ENCODE peak calls at places on chromosomes 5 and 9, in seven cellular contexts. One of them, this sample, is unnamed.

GRCh38 chr5:32767948-32768427 is 56.9 kb downstream of the NPR3 start:
- DNase-seq in NB4: peak; percentile 15
- DNase-seq in nephron progenitor cell: no peak
- DNase-seq in fibroblast of pulmonary artery: peak; percentile 85
- DNase-seq in adrenal gland: peak; percentile 94
- DNase-seq in psoas muscle: peak; percentile 54
- DNase-seq in GM20000: no peak
- DNase-seq in this sample: no peak

GRCh38 chr9:2875218-2875977 is 31.5 kb upstream of the PUM3 start:
- DNase-seq in NB4: no peak
- DNase-seq in nephron progenitor cell: no peak
- DNase-seq in fibroblast of pulmonary artery: no peak
- DNase-seq in adrenal gland: no peak
- DNase-seq in psoas muscle: no peak
- DNase-seq in GM20000: no peak
- DNase-seq in this sample: no peak

GRCh38 chr5:56172225-56172624 is 60.9 kb downstream of the ANKRD55 start:
- DNase-seq in NB4: no peak
- DNase-seq in nephron progenitor cell: no peak
- DNase-seq in fibroblast of pulmonary artery: peak; percentile 82
- DNase-seq in adrenal gland: no peak
- DNase-seq in psoas muscle: no peak
- DNase-seq in GM20000: no peak
- DNase-seq in this sample: no peak

GRCh38 chr9:105994970-105995369 is 300.6 kb downstream of the TMEM38B start:
- DNase-seq in NB4: peak; percentile 39
- DNase-seq in nephron progenitor cell: no peak
- DNase-seq in fibroblast of pulmonary artery: no peak
- DNase-seq in adrenal gland: no peak
- DNase-seq in psoas muscle: no peak
- DNase-seq in GM20000: no peak
- DNase-seq in this sample: no peak

GRCh38 chr5:150779397-150780179 is 1.0 kb downstream of the SMIM3 start:
- DNase-seq in NB4: peak; percentile 81
- DNase-seq in nephron progenitor cell: no peak
- DNase-seq in fibroblast of pulmonary artery: no peak
- DNase-seq in adrenal gland: no peak
- DNase-seq in psoas muscle: no peak
- DNase-seq in GM20000: no peak
- DNase-seq in this sample: no peak

GRCh38 chr5:113447651-113448050 is 12.9 kb upstream of the TSSK1B start:
- DNase-seq in NB4: peak; percentile 10
- DNase-seq in nephron progenitor cell: no peak
- DNase-seq in fibroblast of pulmonary artery: peak; percentile 13
- DNase-seq in adrenal gland: no peak
- DNase-seq in psoas muscle: no peak
- DNase-seq in GM20000: no peak
- DNase-seq in this sample: no peak

GRCh38 chr9:76773051-76773450 is 8.8 kb downstream of the PCA3 start:
- DNase-seq in NB4: no peak
- DNase-seq in nephron progenitor cell: no peak
- DNase-seq in fibroblast of pulmonary artery: peak; percentile 26
- DNase-seq in adrenal gland: no peak
- DNase-seq in psoas muscle: no peak
- DNase-seq in GM20000: no peak
- DNase-seq in this sample: no peak

GRCh38 chr5:6449465-6450158 is 953 bp downstream of the UBE2QL1 start:
- DNase-seq in NB4: no peak
- DNase-seq in nephron progenitor cell: no peak
- DNase-seq in fibroblast of pulmonary artery: no peak
- DNase-seq in adrenal gland: no peak
- DNase-seq in psoas muscle: no peak
- DNase-seq in GM20000: no peak
- DNase-seq in this sample: no peak

GRCh38 chr5:66122379-66123034 is 21.6 kb upstream of the SREK1 start:
- DNase-seq in NB4: no peak
- DNase-seq in nephron progenitor cell: no peak
- DNase-seq in fibroblast of pulmonary artery: no peak
- DNase-seq in adrenal gland: no peak
- DNase-seq in psoas muscle: no peak
- DNase-seq in GM20000: no peak
- DNase-seq in this sample: no peak

GRCh38 chr5:136686192-136686872 is 321.0 kb upstream of the TRPC7 start:
- DNase-seq in NB4: peak; percentile 25
- DNase-seq in nephron progenitor cell: no peak
- DNase-seq in fibroblast of pulmonary artery: peak; percentile 61
- DNase-seq in adrenal gland: no peak
- DNase-seq in psoas muscle: no peak
- DNase-seq in GM20000: no peak
- DNase-seq in this sample: no peak

GRCh38 chr9:120439147-120439546 is 140.8 kb downstream of the CDK5RAP2 start:
- DNase-seq in NB4: peak; percentile 49
- DNase-seq in nephron progenitor cell: peak; percentile 24
- DNase-seq in fibroblast of pulmonary artery: peak; percentile 25
- DNase-seq in adrenal gland: no peak
- DNase-seq in psoas muscle: no peak
- DNase-seq in GM20000: no peak
- DNase-seq in this sample: no peak

GRCh38 chr9:109517798-109518435 is 19.8 kb upstream of the PTPN3 start:
- DNase-seq in NB4: no peak
- DNase-seq in nephron progenitor cell: no peak
- DNase-seq in fibroblast of pulmonary artery: no peak
- DNase-seq in adrenal gland: no peak
- DNase-seq in psoas muscle: no peak
- DNase-seq in GM20000: no peak
- DNase-seq in this sample: no peak

GRCh38 chr9:72856985-72857631 is 95.7 kb downstream of the ALDH1A1 start:
- DNase-seq in NB4: peak; percentile 47
- DNase-seq in nephron progenitor cell: no peak
- DNase-seq in fibroblast of pulmonary artery: peak; percentile 84
- DNase-seq in adrenal gland: peak; percentile 58
- DNase-seq in psoas muscle: no peak
- DNase-seq in GM20000: peak; percentile 40
- DNase-seq in this sample: no peak

GRCh38 chr9:92097997-92098482 is 17.2 kb downstream of the SPTLC1 start:
- DNase-seq in NB4: no peak
- DNase-seq in nephron progenitor cell: peak; percentile 18
- DNase-seq in fibroblast of pulmonary artery: peak; percentile 71
- DNase-seq in adrenal gland: peak; percentile 97
- DNase-seq in psoas muscle: peak; percentile 66
- DNase-seq in GM20000: no peak
- DNase-seq in this sample: peak; percentile 80

GRCh38 chr9:87382902-87383301 is 114.8 kb upstream of the DAPK1 start:
- DNase-seq in NB4: peak; percentile 52
- DNase-seq in nephron progenitor cell: no peak
- DNase-seq in fibroblast of pulmonary artery: peak; percentile 83
- DNase-seq in adrenal gland: peak; percentile 54
- DNase-seq in psoas muscle: peak; percentile 24
- DNase-seq in GM20000: no peak
- DNase-seq in this sample: no peak

GRCh38 chr9:98533132-98533531 is 175.6 kb downstream of the GABBR2 start:
- DNase-seq in NB4: no peak
- DNase-seq in nephron progenitor cell: no peak
- DNase-seq in fibroblast of pulmonary artery: no peak
- DNase-seq in adrenal gland: no peak
- DNase-seq in psoas muscle: no peak
- DNase-seq in GM20000: no peak
- DNase-seq in this sample: no peak

GRCh38 chr9:97889941-97890557 is 32.3 kb downstream of the TRMO start:
- DNase-seq in NB4: peak; percentile 57
- DNase-seq in nephron progenitor cell: peak; percentile 57
- DNase-seq in fibroblast of pulmonary artery: no peak
- DNase-seq in adrenal gland: no peak
- DNase-seq in psoas muscle: no peak
- DNase-seq in GM20000: peak; percentile 67
- DNase-seq in this sample: no peak

GRCh38 chr9:71783120-71783523 is 14.8 kb upstream of the CEMIP2 start:
- DNase-seq in NB4: no peak
- DNase-seq in nephron progenitor cell: no peak
- DNase-seq in fibroblast of pulmonary artery: no peak
- DNase-seq in adrenal gland: peak; percentile 57
- DNase-seq in psoas muscle: no peak
- DNase-seq in GM20000: peak; percentile 36
- DNase-seq in this sample: no peak

DNA sequence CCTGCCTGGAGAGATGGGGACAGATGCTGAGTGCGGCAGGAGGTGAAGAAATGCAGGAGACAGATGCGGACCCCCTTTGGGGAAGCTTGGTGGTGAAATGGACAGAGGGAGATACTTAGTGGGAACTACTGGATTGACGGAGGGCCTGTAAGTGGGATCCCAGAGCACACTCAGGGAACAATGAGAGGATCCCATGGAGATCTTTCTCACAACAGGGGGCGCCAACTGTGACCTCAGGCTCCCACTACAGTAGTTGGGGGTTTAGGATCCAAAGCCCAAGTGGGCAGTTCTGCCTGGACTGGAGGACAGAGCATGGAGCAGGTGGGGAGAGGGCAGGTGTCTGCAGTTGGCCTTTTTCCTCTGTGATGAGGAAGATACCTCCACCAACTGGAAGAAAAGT is 3.4 kb downstream of the DPM2 start:
- DNase-seq in NB4: no peak
- DNase-seq in nephron progenitor cell: no peak
- DNase-seq in fibroblast of pulmonary artery: no peak
- DNase-seq in adrenal gland: no peak
- DNase-seq in psoas muscle: no peak
- DNase-seq in GM20000: no peak
- DNase-seq in this sample: no peak
- TF ChIP-seq CTCF in NB4: no peak
- TF ChIP-seq CTCF in nephron progenitor cell: no peak
- TF ChIP-seq CTCF in fibroblast of pulmonary artery: no peak
- TF ChIP-seq CTCF in adrenal gland: no peak
- TF ChIP-seq CTCF in psoas muscle: no peak
- TF ChIP-seq CTCF in GM20000: no peak
- TF ChIP-seq CTCF in this sample: peak; percentile 6

GRCh38 chr9:114813717-114814418 is 8.0 kb upstream of the TNFSF15 start:
- DNase-seq in NB4: no peak
- DNase-seq in nephron progenitor cell: no peak
- DNase-seq in fibroblast of pulmonary artery: no peak
- DNase-seq in adrenal gland: no peak
- DNase-seq in psoas muscle: no peak
- DNase-seq in GM20000: no peak
- DNase-seq in this sample: no peak
- TF ChIP-seq CTCF in NB4: no peak
- TF ChIP-seq CTCF in nephron progenitor cell: no peak
- TF ChIP-seq CTCF in fibroblast of pulmonary artery: no peak
- TF ChIP-seq CTCF in adrenal gland: no peak
- TF ChIP-seq CTCF in psoas muscle: no peak
- TF ChIP-seq CTCF in GM20000: no peak
- TF ChIP-seq CTCF in this sample: no peak

GRCh38 chr5:93793159-93793781 is 51.9 kb upstream of the POU5F2 start:
- DNase-seq in NB4: no peak
- DNase-seq in nephron progenitor cell: no peak
- DNase-seq in fibroblast of pulmonary artery: no peak
- DNase-seq in adrenal gland: no peak
- DNase-seq in psoas muscle: no peak
- DNase-seq in GM20000: no peak
- DNase-seq in this sample: no peak

GRCh38 chr5:93787598-93787997 is 46.2 kb upstream of the POU5F2 start:
- DNase-seq in NB4: no peak
- DNase-seq in nephron progenitor cell: no peak
- DNase-seq in fibroblast of pulmonary artery: no peak
- DNase-seq in adrenal gland: no peak
- DNase-seq in psoas muscle: no peak
- DNase-seq in GM20000: no peak
- DNase-seq in this sample: no peak

GRCh38 chr5:93791520-93791972 is 50.1 kb upstream of the POU5F2 start:
- DNase-seq in NB4: no peak
- DNase-seq in nephron progenitor cell: no peak
- DNase-seq in fibroblast of pulmonary artery: peak; percentile 7
- DNase-seq in adrenal gland: no peak
- DNase-seq in psoas muscle: no peak
- DNase-seq in GM20000: no peak
- DNase-seq in this sample: no peak

GRCh38 chr5:93790401-93790800 is 49.0 kb upstream of the POU5F2 start:
- DNase-seq in NB4: peak; percentile 12
- DNase-seq in nephron progenitor cell: no peak
- DNase-seq in fibroblast of pulmonary artery: peak; percentile 60
- DNase-seq in adrenal gland: no peak
- DNase-seq in psoas muscle: no peak
- DNase-seq in GM20000: no peak
- DNase-seq in this sample: no peak

DNA sequence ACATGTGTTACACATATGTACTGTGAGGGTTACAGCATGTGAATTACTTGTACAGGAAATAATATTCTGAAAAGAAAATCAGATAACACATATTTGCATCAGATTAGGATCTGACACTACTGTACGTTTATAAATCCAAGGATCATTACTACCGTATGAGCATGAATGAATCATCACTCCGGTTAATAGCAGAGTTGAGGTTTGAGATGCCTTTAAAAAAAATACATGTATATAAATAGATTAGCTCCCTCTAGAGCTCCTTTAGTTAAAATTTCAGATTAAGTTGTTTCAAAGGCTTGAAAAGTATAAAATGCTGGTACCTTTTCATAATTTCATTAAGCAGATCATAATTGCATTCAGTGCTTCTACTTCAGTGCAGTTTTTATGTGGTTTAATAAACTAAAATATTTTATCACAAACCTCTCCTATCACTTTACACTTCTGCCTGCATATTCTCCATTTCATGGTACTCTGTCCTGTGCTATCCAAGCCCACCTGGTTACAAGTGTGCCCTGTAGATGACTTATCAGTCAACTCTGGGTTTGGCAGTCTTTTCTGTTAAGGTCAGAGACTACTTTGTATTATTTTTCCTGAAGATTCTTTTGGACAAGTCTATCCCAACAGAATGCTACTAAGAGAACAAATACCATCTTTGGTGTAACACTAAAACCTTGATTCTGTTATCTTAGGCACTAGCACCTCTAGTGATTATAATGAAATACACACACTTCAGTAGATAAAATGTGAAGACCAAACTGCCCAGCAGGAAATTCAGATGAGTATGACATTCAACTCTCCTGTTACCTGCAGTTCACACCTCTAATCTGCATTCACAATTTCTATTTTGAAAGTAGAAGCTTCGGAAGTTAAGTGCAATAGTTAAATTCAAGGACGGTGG is 48.0 kb upstream of the POU5F2 start:
- DNase-seq in NB4: no peak
- DNase-seq in nephron progenitor cell: no peak
- DNase-seq in fibroblast of pulmonary artery: peak; percentile 46
- DNase-seq in adrenal gland: no peak
- DNase-seq in psoas muscle: no peak
- DNase-seq in GM20000: no peak
- DNase-seq in this sample: no peak
- TF ChIP-seq CTCF in NB4: no peak
- TF ChIP-seq CTCF in nephron progenitor cell: no peak
- TF ChIP-seq CTCF in fibroblast of pulmonary artery: peak; percentile 3
- TF ChIP-seq CTCF in adrenal gland: no peak
- TF ChIP-seq CTCF in psoas muscle: no peak
- TF ChIP-seq CTCF in GM20000: no peak
- TF ChIP-seq CTCF in this sample: no peak

DNA sequence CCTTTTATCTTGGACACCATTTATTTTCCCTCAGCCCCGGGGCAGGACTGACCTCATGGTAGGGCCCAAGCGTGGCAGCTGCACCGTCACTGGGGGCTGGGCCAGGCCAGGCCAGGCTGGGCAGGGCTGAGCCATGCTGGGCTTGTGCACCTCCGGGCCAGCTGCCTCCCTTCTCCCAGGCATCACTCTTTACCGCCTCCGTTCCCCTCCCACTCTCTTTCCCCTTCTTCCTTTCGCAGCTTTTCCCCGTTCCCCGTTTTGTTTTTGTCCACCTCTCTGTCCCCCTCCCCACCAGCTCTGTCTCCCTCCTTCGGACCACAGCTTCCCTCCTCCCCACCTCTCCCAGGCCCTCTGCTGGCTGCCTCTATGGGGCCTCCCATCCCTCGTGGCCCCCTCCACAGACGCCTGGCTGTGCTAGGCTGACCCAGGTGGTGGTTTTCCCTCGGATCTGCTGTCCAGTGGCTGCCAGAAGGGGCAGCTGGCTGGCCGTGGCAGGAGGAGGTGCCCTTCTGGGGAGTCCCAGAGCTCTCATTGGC is 17.9 kb downstream of the FGF18 start:
- DNase-seq in NB4: no peak
- DNase-seq in nephron progenitor cell: no peak
- DNase-seq in fibroblast of pulmonary artery: no peak
- DNase-seq in adrenal gland: peak; percentile 59
- DNase-seq in psoas muscle: no peak
- DNase-seq in GM20000: no peak
- DNase-seq in this sample: no peak
- TF ChIP-seq CTCF in NB4: no peak
- TF ChIP-seq CTCF in nephron progenitor cell: no peak
- TF ChIP-seq CTCF in fibroblast of pulmonary artery: no peak
- TF ChIP-seq CTCF in adrenal gland: no peak
- TF ChIP-seq CTCF in psoas muscle: no peak
- TF ChIP-seq CTCF in GM20000: no peak
- TF ChIP-seq CTCF in this sample: no peak